ENCODE peak calls at places on chromosomes 5 and 9, in seven cellular contexts. I, V, M, Z, Q, C and A are unnamed samples.

GRCh38 chr5:15037247-15037908 is 165.8 kb upstream of the ANKH start:
- DNase-seq in I (no peak), V (no peak), M (no peak), Z (no peak), Q (no peak), C (no peak), A (no peak)

GRCh38 chr9:109242751-109243150 is 75.7 kb upstream of the FRRS1L start:
- DNase-seq in I (no peak), V (no peak), M (no peak), Z (no peak), Q (peak), C (no peak), A (no peak)

GRCh38 chr5:172437445-172438303 is 16.7 kb downstream of the SH3PXD2B start:
- DNase-seq in I (peak), V (peak), M (no peak), Z (peak), Q (no peak), C (no peak), A (peak)

GRCh38 chr9:124818431-124819281 is 34.6 kb upstream of the WDR38 start:
- DNase-seq in I (peak), V (peak), M (peak), Z (no peak), Q (peak), C (no peak), A (peak)

GRCh38 chr9:125763373-125763772 is 16.2 kb downstream of the PBX3 start:
- DNase-seq in I (peak), V (peak), M (no peak), Z (no peak), Q (peak), C (no peak), A (peak)

GRCh38 chr5:56075361-56075760 is 80.6 kb upstream of the IL6ST start:
- DNase-seq in I (peak), V (peak), M (no peak), Z (peak), Q (no peak), C (no peak), A (peak)

GRCh38 chr9:28197653-28198052 is 624.4 kb upstream of the C9orf72 start:
- DNase-seq in I (no peak), V (no peak), M (no peak), Z (no peak), Q (no peak), C (no peak), A (no peak)

GRCh38 chr5:148186248-148187003 is 16.4 kb upstream of the SPINK6 start:
- DNase-seq in I (peak), V (peak), M (no peak), Z (no peak), Q (no peak), C (no peak), A (peak)

GRCh38 chr5:43208658-43209057 is 16.6 kb downstream of the NIM1K start:
- DNase-seq in I (no peak), V (no peak), M (no peak), Z (peak), Q (no peak), C (no peak), A (no peak)

GRCh38 chr9:114799441-114799840 is 6.4 kb downstream of the TNFSF15 start:
- DNase-seq in I (no peak), V (no peak), M (no peak), Z (no peak), Q (peak), C (no peak), A (no peak)

DNA sequence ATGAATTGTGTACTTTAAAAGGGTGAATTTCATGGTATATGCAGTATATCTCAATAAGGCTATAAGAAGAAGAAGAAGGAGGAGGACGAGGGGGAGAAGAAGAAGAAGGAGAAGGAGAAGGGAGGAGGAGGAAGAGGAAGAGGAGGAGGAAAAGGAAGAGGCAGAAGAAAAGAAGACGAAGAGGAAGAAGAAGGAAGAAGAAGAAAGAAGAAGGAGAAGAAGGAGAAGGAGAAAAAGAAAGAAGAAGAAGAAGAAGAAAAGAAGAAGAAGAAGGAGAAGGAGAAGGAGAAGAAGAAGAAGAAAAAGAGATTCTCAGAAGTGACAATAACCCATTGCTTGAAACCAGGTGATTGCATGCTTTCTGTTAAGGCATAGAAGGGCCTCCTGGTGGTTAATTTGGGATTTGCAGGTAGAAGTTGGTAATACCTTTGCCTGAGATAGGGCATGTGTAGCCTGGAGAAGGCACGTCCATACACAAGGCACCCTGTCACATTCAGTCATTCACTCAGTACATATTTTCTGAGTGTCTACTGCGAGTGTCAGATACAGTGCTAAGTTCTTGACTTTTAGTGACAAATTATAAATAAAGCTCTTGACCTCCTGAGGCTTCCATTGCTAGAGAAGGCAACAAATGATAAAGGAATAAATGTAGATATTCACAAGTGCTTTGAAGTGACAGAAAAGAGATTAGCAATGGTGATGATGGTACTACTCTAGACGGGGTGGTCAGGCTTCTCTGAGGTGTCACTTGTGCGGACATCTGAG is 231.3 kb downstream of the NPR3 start:
- DNase-seq in I (no peak), V (peak), M (no peak), Z (peak), Q (peak), C (no peak), A (peak)
- TF ChIP-seq CTCF in I (peak), V (peak), M (no peak), Z (peak), Q (peak), C (peak), A (peak)

DNA sequence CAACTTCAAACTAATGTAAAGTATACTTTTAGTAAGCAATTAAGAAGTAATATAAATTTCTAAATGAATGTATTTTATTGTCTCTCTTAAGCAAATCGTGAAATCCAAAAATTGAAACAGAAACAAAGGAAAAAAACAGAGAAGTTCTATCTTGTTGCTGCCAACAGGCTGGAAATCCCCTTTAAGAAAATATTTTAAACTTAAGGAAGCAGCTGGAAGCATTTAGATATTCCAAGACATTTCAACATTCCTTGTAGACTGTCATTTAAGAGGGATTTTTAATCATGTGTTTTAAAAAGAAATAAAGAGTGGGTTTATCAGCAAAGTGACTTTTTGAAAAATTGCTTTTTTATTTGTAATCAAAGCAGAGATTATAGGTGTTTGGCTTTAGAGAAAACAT is 245.3 kb downstream of the LURAP1L start:
- DNase-seq in I (no peak), V (no peak), M (no peak), Z (no peak), Q (no peak), C (no peak), A (no peak)
- H3K4me3 ChIP-seq in I (no peak), V (no peak), M (no peak), Z (no peak), Q (no peak), C (no peak), A (no peak)

DNA sequence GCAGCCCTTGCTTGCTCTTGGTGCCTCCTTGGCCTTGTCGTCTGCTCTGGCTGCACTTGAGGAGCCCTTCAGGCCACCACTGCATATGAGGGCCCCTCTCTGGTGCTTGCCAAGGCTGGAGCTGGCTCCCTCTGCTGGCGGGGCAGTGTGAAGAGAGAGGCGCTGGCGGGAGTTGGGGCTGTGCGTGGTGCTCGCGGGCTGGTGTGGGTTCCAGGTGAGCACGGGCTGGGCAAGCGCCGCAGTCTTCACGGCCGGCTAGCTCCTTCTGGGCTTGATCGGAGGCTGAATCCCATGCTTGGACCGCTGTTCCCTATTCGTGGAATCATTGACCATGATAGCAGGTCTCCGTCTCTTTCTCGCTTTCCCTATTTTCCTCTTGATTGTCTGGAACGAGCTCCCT is 56.5 kb downstream of the XRCC4 start:
- DNase-seq in I (no peak), V (no peak), M (no peak), Z (no peak), Q (no peak), C (no peak), A (no peak)
- TF ChIP-seq CTCF in I (no peak), V (no peak), M (no peak), Z (no peak), Q (no peak), C (no peak), A (no peak)

DNA sequence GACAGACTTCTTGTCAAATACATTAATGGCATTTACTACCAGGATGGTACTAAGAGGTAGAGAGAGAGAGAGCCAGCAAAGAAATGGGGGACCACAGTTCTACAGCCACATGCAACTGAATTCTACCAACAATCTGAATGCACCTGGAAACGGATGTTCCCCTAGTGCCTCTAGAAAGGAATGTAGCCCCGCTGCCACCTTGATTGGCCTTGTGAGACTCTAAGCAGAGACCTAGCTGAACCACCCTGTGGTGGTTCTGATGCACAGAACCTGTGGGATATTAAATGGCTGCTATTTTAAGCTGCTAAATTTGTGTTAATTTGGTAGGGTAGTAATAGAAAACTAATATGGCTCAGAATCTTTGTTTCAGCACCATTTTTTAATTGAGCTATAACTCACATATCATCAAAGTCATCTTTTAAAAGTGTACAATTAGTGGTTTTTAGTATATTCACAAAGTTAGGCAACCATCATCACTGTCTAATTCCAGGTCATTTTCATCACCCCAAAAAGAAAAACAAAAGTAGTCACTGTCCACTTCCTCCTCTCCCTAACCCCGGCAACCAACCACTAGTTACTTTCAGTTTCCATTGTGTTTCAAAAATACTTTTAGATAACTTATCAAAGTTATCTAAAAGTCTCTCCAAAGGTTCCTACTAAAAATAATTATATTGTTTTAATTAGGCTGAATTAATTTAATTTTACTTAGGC is 51.7 kb downstream of the CPLANE1 start:
- DNase-seq in I (no peak), V (peak), M (no peak), Z (no peak), Q (no peak), C (peak), A (peak)
- H3K4me3 ChIP-seq in I (no peak), V (no peak), M (no peak), Z (no peak), Q (no peak), C (peak), A (no peak)

DNA sequence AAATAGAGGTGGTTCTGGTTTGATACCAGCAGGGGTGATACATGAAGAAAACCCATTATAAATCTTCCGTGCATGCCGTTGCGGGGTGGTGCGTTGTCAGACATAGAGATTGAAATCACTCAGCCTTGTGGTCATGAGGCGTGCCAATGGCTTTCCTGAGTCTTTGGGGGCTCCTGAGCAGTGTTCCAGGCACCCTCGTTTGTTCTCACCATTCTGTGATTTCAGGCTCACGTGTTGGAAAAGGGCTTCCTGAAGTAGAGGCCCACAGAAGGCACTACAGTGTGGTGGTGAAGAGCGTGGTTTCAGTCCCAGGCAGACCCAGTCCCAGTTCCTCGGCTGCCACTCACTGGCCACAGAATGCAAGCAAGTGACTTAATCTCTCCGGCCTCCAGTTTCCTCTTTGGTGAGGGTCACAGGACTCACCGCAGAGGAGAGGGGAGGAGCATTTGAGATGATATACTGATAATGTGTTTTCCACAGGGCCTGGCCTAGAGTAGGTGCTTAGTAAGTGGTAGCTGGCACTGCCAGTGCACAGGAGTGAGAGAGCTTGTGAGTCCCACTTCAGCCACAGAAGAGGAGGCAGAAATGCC is 20.5 kb upstream of the GLRX start:
- DNase-seq in I (peak), V (peak), M (peak), Z (peak), Q (peak), C (peak), A (no peak)
- TF ChIP-seq CTCF in I (no peak), V (peak), M (peak), Z (no peak), Q (peak), C (no peak), A (no peak)

GRCh38 chr9:104765138-104765537 is 1.2 kb downstream of the NIPSNAP3B start:
- DNase-seq in I (no peak), V (no peak), M (no peak), Z (no peak), Q (no peak), C (no peak), A (no peak)

GRCh38 chr9:104767507-104767906 is 3.6 kb downstream of the NIPSNAP3B start:
- DNase-seq in I (no peak), V (no peak), M (no peak), Z (no peak), Q (no peak), C (no peak), A (no peak)

GRCh38 chr9:104769655-104770054 is 5.7 kb downstream of the NIPSNAP3B start:
- DNase-seq in I (no peak), V (no peak), M (no peak), Z (no peak), Q (no peak), C (no peak), A (no peak)

DNA sequence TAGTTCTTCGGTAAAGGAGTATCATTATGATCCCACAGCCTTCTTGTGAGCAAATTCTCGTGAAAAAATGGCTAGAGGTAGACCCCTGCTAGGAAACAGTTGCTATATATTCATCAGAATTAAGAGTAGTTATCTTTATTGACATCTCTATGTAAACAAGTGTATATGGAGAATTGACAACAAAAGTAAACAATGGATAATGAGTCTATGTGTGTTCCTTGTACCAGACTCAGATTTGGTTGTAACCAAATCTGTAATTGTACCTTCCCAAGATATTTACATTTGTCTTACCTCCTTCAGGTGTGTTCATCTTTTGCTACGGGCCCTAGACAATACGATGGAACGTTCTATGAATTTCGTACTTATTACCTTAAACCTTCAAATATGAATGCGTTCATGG is 2.1 kb downstream of the NIPSNAP3B start:
- DNase-seq in I (no peak), V (no peak), M (no peak), Z (no peak), Q (no peak), C (no peak), A (no peak)
- H3K4me3 ChIP-seq in I (no peak), V (no peak), M (no peak), Z (no peak), Q (no peak), C (no peak), A (no peak)

GRCh38 chr9:98772364-98773155 is 23.8 kb downstream of the ANKS6 start:
- DNase-seq in I (no peak), V (no peak), M (no peak), Z (no peak), Q (no peak), C (no peak), A (no peak)

GRCh38 chr9:98775831-98776441 is 20.4 kb downstream of the ANKS6 start:
- DNase-seq in I (peak), V (peak), M (no peak), Z (no peak), Q (peak), C (no peak), A (peak)

GRCh38 chr9:98777618-98778017 is 18.7 kb downstream of the ANKS6 start:
- DNase-seq in I (no peak), V (no peak), M (no peak), Z (no peak), Q (no peak), C (no peak), A (no peak)

GRCh38 chr9:98773721-98774120 is 22.6 kb downstream of the ANKS6 start:
- DNase-seq in I (no peak), V (no peak), M (no peak), Z (no peak), Q (no peak), C (no peak), A (no peak)

DNA sequence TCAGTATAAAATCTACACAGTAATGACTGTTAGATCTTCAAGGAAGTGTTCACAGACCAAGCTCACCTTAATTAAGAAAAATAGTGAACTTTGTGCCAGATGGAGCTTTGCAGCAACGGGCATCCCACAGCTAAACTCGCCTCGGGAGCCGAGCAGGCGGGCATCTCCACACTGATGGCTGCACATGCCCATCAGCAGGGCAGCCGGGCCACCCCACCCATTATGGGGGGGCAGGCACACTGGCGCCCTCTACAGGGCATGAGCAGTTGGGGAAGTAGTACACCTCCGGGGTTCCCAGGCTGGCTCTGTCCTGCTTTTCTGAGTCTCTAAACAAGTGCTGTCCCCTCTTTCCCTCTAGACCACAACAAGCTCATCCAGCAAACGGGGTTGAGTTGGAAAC is 21.6 kb downstream of the ANKS6 start:
- DNase-seq in I (no peak), V (no peak), M (no peak), Z (no peak), Q (peak), C (no peak), A (no peak)
- TF ChIP-seq CTCF in I (peak), V (peak), M (peak), Z (no peak), Q (peak), C (peak), A (peak)